ENCODE peak calls at places on chromosomes 16 and 17, in five cellular contexts. F, C, K, U and L are unnamed samples.

GRCh38 chr16:81537721-81538561 is 93.3 kb downstream of the CMIP start:
- DNase-seq in K (no peak), C (no peak), U (no peak), F (no peak), L (no peak)

GRCh38 chr16:24508614-24509013 is 30.8 kb upstream of the RBBP6 start:
- DNase-seq in C (no peak), K (peak; percentile 54), U (no peak), F (no peak), L (no peak)

GRCh38 chr16:11401161-11402050 is 56.1 kb downstream of the RMI2 start:
- DNase-seq in K (peak; percentile 23), F (no peak), U (no peak), C (no peak), L (no peak)

GRCh38 chr17:50062323-50063243 is 6.7 kb downstream of the ITGA3 start:
- DNase-seq in C (peak; percentile 90), K (no peak), U (peak; percentile 89), F (peak; percentile 91), L (no peak)

GRCh38 chr17:16281351-16281750 is 64.3 kb downstream of the PIGL start:
- DNase-seq in K (no peak), U (no peak), F (no peak), C (no peak), L (no peak)

GRCh38 chr16:56985288-56985961 is 3.9 kb upstream of the NLRC5 start:
- DNase-seq in F (peak; percentile 62), K (no peak), C (peak; percentile 76), U (peak; percentile 71), L (no peak)

GRCh38 chr17:65193305-65194293 is 56.4 kb downstream of the RGS9 start:
- DNase-seq in U (no peak), K (no peak), F (no peak), C (no peak), L (no peak)

GRCh38 chr17:28725660-28726395 is at the start of gene TLCD1:
- DNase-seq in U (peak; percentile 79), C (peak; percentile 79), F (no peak), K (peak; percentile 80), L (peak; percentile 84)

GRCh38 chr17:17706140-17707060 is 25.1 kb downstream of the RAI1 start:
- DNase-seq in U (no peak), C (no peak), F (no peak), K (no peak), L (no peak)

GRCh38 chr17:41680426-41681040 is 8.2 kb upstream of the EIF1 start:
- DNase-seq in K (no peak), F (no peak), C (no peak), U (no peak), L (no peak)

GRCh38 chr17:59839646-59840328 is 53.0 kb downstream of the TUBD1 start:
- DNase-seq in C (no peak), K (no peak), F (no peak), U (no peak), L (no peak)

GRCh38 chr16:70437582-70438324 is 1.1 kb downstream of the ST3GAL2 start:
- DNase-seq in C (no peak), U (no peak), K (peak; percentile 33), F (no peak), L (no peak)

GRCh38 chr17:59435238-59435637 is 103.8 kb downstream of the YPEL2 start:
- DNase-seq in U (no peak), K (no peak), F (no peak), C (no peak), L (no peak)

GRCh38 chr16:13940397-13940933 is 20.5 kb downstream of the ERCC4 start:
- DNase-seq in F (no peak), U (no peak), C (no peak), K (no peak), L (no peak)

GRCh38 chr17:78154903-78155811 is 9.0 kb downstream of the C17orf99 start:
- DNase-seq in C (peak; percentile 68), K (no peak), U (no peak), F (no peak), L (no peak)

GRCh38 chr16:16821261-16821660 is 442.3 kb downstream of the NPIPA7 start:
- DNase-seq in K (no peak), U (no peak), C (no peak), F (no peak), L (no peak)

GRCh38 chr17:50707296-50708049 is at the start of gene ANKRD40:
- DNase-seq in F (peak; percentile 90), C (peak; percentile 92), U (peak; percentile 86), K (peak; percentile 88), L (peak; percentile 89)

GRCh38 chr16:11034005-11034404 is 89.6 kb downstream of the CLEC16A start:
- DNase-seq in K (no peak), U (no peak), C (no peak), F (no peak), L (no peak)

GRCh38 chr16:68028996-68029395 is 5.9 kb downstream of the DUS2 start:
- DNase-seq in F (no peak), U (no peak), C (no peak), K (no peak), L (no peak)

GRCh38 chr17:74360993-74361612 is 565 bp downstream of the BTBD17 start:
- DNase-seq in F (no peak), K (peak; percentile 77), C (no peak), U (no peak), L (no peak)

GRCh38 chr16:17845031-17845430 is 374.3 kb upstream of the XYLT1 start:
- DNase-seq in U (no peak), K (no peak), C (no peak), F (no peak), L (no peak)

GRCh38 chr17:29661220-29661619 is 38.5 kb upstream of the CORO6 start:
- DNase-seq in C (no peak), F (no peak), K (no peak), U (no peak), L (no peak)

GRCh38 chr16:46996952-46997458 is 23.5 kb upstream of the DNAJA2 start:
- DNase-seq in C (no peak), F (no peak), U (no peak), K (no peak), L (no peak)

GRCh38 chr16:70688266-70688742 is 2.5 kb upstream of the MTSS2 start:
- DNase-seq in F (no peak), C (peak; percentile 58), K (no peak), U (peak; percentile 73), L (no peak)

GRCh38 chr16:56615353-56615752 is 7.0 kb downstream of the MT2A start:
- DNase-seq in C (no peak), U (no peak), F (no peak), K (no peak), L (no peak)

DNA sequence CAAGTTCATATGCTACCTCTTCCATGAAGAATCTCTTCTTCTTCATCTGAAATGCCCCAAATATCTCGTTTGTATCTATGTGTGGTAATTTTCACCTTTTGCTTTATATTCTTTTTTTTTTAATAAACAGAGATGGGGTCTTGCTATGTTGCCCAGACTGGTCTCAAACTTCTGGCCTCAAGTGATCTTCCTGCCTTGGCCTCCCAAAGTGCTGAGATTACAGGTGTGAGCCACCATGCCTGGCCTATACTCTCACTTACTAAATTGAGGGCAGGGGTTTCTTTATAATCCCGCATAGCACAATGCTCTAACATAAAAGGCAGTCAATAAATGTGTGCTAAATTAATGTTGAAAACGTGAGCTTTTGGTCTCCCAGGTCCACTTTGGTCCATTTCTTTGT is 30.6 kb downstream of the RNF43 start:
- DNase-seq in K (no peak), F (no peak), U (no peak), C (no peak), L (no peak)
- H3K27me3 ChIP-seq in K (no peaks in the 10 kb centered on the region), F (no peaks in the 10 kb centered on the region), U (no peaks in the 10 kb centered on the region), C (no peaks in the 10 kb centered on the region), L (peaks cover 13% of the 10 kb centered on the region)

DNA sequence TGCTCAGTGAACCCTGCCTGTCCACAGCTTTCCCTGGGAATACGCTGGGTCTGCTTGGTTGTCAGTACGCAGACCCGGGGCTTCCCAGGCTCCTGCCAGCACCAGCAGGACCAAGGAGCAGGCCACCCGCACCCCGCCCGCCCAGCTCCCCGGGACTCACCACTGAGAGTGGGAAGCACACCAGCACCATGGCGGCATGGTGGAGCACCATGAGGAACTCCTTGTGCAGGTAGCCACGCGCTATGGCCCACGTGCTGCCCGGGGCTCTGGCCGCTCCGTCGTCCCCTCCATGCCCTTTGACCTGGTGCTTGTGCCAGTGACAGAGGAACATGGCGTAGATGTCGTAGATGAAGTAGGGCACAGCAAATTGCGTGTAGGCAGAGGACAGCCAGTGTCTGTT is 3.5 kb downstream of the C16orf92 start:
- DNase-seq in K (no peak), C (no peak), F (no peak), U (no peak), L (no peak)
- H3K27me3 ChIP-seq in K (no peaks in the 10 kb centered on the region), C (peaks cover 19% of the 10 kb centered on the region), F (no peaks in the 10 kb centered on the region), U (peaks cover 22% of the 10 kb centered on the region), L (peaks cover 50% of the 10 kb centered on the region)

DNA sequence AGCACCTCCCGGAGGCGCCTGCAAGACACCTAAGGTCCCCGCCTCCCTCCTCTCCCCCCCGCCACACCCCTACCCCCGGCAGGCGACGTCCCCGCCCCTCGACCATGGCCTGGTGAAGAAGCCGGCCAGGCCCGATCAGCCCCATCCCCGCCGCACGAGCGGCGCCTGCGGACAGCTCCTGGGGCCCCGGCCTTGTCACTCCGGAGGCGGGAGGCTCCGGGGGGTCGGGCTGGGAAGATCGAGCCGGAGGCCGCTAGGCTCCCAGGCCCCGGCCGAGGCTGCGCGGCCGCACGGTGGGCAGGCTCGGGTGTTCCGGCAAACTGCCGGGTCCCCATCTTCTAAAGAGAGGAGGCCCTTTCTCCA is 386 bp upstream of the ACE start:
- DNase-seq in U (no peak), K (peak; percentile 90), C (peak; percentile 38), F (no peak), L (peak; percentile 69)
- H3K27me3 ChIP-seq in U (peaks cover 5% of the 10 kb centered on the region), K (no peaks in the 10 kb centered on the region), C (peaks cover 6% of the 10 kb centered on the region), F (no peaks in the 10 kb centered on the region), L (no peaks in the 10 kb centered on the region)

DNA sequence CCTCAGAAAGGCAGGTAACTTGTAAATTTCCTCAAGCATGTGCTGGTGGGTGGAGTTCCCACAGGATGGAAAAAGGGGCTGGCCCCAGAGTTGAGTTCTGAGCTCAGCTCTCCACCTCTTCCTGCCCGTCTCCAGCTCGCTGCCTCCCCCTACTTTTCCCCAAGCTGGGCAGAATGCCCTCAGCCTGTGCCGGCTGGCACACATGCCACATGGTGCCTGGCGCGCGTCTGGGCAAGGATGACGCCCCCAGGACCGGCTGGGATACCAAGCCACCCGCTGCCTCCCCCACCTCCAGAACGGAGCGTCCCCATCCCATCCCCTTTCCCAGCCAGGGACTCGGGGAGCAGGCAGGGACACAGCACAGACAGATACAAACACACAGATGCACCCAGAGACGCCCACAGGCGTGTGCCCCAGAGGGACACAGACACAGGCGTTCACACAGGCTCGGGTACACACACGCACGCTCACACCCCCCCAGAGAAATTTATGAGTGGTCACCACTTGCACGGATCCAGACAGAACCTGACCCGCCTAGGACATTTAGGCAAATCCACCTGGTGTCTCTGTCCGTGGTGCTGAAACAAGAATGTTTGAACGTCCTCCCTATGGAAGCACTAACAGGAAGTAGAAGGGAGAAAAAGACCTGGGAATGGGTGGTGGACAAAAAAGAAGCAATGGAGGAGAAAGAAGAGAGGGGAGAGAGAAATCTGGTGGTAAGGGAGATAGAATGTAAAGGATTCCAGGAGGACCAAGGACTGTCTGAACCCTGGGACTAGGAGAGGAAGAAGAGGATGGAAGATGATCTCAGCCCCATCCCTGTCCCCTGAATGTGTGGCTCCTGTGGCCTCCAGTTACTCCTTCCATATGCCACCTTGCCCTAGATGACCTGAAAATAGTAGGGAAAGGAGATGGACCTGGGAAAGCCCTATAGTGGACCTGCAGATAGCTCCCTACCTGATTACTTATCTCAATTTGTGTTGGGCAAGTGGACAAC is 15.5 kb downstream of the NEUROD2 start:
- DNase-seq in F (peak; percentile 13), K (no peak), C (peak; percentile 72), U (no peak), L (no peak)
- H3K27me3 ChIP-seq in F (peaks cover 14% of the 10 kb centered on the region), K (peaks cover 100% of the 10 kb centered on the region), C (peaks cover 20% of the 10 kb centered on the region), U (peaks cover 26% of the 10 kb centered on the region), L (peaks cover 26% of the 10 kb centered on the region)